ENCODE peak calls at places on chromosomes 1 and 21, in five cellular contexts. One of them, this sample, is unnamed. For H3K9me3, the result is how much of the 10 kb centered on the place peaks cover.

GRCh38 chr1:3084154-3084553 is 15.2 kb downstream of the PRDM16 start:
- DNase-seq in tibial artery: no peak
- DNase-seq in right cardiac atrium: no peak
- DNase-seq in tibial nerve: no peak
- DNase-seq in CD8-positive, alpha-beta memory T cell: no peak
- DNase-seq in this sample: no peak

GRCh38 chr1:41539999-41540398 is 55.5 kb upstream of the EDN2 start:
- DNase-seq in tibial artery: peak
- DNase-seq in right cardiac atrium: no peak
- DNase-seq in tibial nerve: no peak
- DNase-seq in CD8-positive, alpha-beta memory T cell: no peak
- DNase-seq in this sample: no peak

GRCh38 chr1:38919075-38919474 is 22.6 kb downstream of the RHBDL2 start:
- DNase-seq in tibial artery: no peak
- DNase-seq in right cardiac atrium: no peak
- DNase-seq in tibial nerve: no peak
- DNase-seq in CD8-positive, alpha-beta memory T cell: no peak
- DNase-seq in this sample: no peak

GRCh38 chr1:8540971-8541370 is 223.1 kb downstream of the SLC45A1 start:
- DNase-seq in tibial artery: no peak
- DNase-seq in right cardiac atrium: no peak
- DNase-seq in tibial nerve: no peak
- DNase-seq in CD8-positive, alpha-beta memory T cell: no peak
- DNase-seq in this sample: no peak

GRCh38 chr1:182404764-182405163 is 4.3 kb upstream of the TEDDM1 start:
- DNase-seq in tibial artery: no peak
- DNase-seq in right cardiac atrium: no peak
- DNase-seq in tibial nerve: no peak
- DNase-seq in CD8-positive, alpha-beta memory T cell: no peak
- DNase-seq in this sample: no peak

GRCh38 chr21:33644383-33645074 is 2.2 kb downstream of the ITSN1 start:
- DNase-seq in tibial artery: no peak
- DNase-seq in right cardiac atrium: peak
- DNase-seq in tibial nerve: peak
- DNase-seq in CD8-positive, alpha-beta memory T cell: no peak
- DNase-seq in this sample: no peak

GRCh38 chr1:214558002-214558770 is 6.8 kb upstream of the PTPN14 start:
- DNase-seq in tibial artery: no peak
- DNase-seq in right cardiac atrium: no peak
- DNase-seq in tibial nerve: no peak
- DNase-seq in CD8-positive, alpha-beta memory T cell: no peak
- DNase-seq in this sample: no peak

GRCh38 chr1:38014724-38015424 is 2.3 kb downstream of the UTP11 start:
- DNase-seq in tibial artery: no peak
- DNase-seq in right cardiac atrium: no peak
- DNase-seq in tibial nerve: no peak
- DNase-seq in CD8-positive, alpha-beta memory T cell: no peak
- DNase-seq in this sample: no peak

GRCh38 chr1:154352581-154353459 is 27.5 kb downstream of the ATP8B2 start:
- DNase-seq in tibial artery: peak
- DNase-seq in right cardiac atrium: peak
- DNase-seq in tibial nerve: peak
- DNase-seq in CD8-positive, alpha-beta memory T cell: peak
- DNase-seq in this sample: no peak

GRCh38 chr1:243233908-243234307 is 21.2 kb downstream of the CEP170 start:
- DNase-seq in tibial artery: no peak
- DNase-seq in right cardiac atrium: no peak
- DNase-seq in tibial nerve: no peak
- DNase-seq in CD8-positive, alpha-beta memory T cell: no peak
- DNase-seq in this sample: no peak

GRCh38 chr21:36419996-36420395 is 34.8 kb downstream of the CHAF1B start:
- DNase-seq in tibial artery: peak
- DNase-seq in right cardiac atrium: peak
- DNase-seq in tibial nerve: peak
- DNase-seq in CD8-positive, alpha-beta memory T cell: no peak
- DNase-seq in this sample: no peak

GRCh38 chr1:86832409-86832808 is 81.5 kb downstream of the SELENOF start:
- DNase-seq in tibial artery: no peak
- DNase-seq in right cardiac atrium: no peak
- DNase-seq in tibial nerve: no peak
- DNase-seq in CD8-positive, alpha-beta memory T cell: no peak
- DNase-seq in this sample: no peak

GRCh38 chr21:34536311-34536710 is 24.3 kb upstream of the KCNE1 start:
- DNase-seq in tibial artery: no peak
- DNase-seq in right cardiac atrium: no peak
- DNase-seq in tibial nerve: no peak
- DNase-seq in CD8-positive, alpha-beta memory T cell: no peak
- DNase-seq in this sample: no peak

GRCh38 chr1:38444311-38444710 is 397.7 kb upstream of the POU3F1 start:
- DNase-seq in tibial artery: no peak
- DNase-seq in right cardiac atrium: no peak
- DNase-seq in tibial nerve: no peak
- DNase-seq in CD8-positive, alpha-beta memory T cell: no peak
- DNase-seq in this sample: no peak

GRCh38 chr1:211411639-211412038 is 80.3 kb downstream of the RD3 start:
- DNase-seq in tibial artery: no peak
- DNase-seq in right cardiac atrium: no peak
- DNase-seq in tibial nerve: no peak
- DNase-seq in CD8-positive, alpha-beta memory T cell: no peak
- DNase-seq in this sample: no peak
- H3K9me3 ChIP-seq in tibial artery: under half
- H3K9me3 ChIP-seq in right cardiac atrium: under half
- H3K9me3 ChIP-seq in tibial nerve: under half
- H3K9me3 ChIP-seq in CD8-positive, alpha-beta memory T cell: under half
- H3K9me3 ChIP-seq in this sample: under half

GRCh38 chr1:81213279-81213678 is 587.5 kb upstream of the ADGRL2 start:
- DNase-seq in tibial artery: no peak
- DNase-seq in right cardiac atrium: no peak
- DNase-seq in tibial nerve: no peak
- DNase-seq in CD8-positive, alpha-beta memory T cell: no peak
- DNase-seq in this sample: no peak
- H3K9me3 ChIP-seq in tibial artery: under half
- H3K9me3 ChIP-seq in right cardiac atrium: under half
- H3K9me3 ChIP-seq in tibial nerve: under half
- H3K9me3 ChIP-seq in CD8-positive, alpha-beta memory T cell: under half
- H3K9me3 ChIP-seq in this sample: under half

GRCh38 chr1:246989901-246990300 is 18.0 kb downstream of the ZNF695 start:
- DNase-seq in tibial artery: no peak
- DNase-seq in right cardiac atrium: no peak
- DNase-seq in tibial nerve: no peak
- DNase-seq in CD8-positive, alpha-beta memory T cell: no peak
- DNase-seq in this sample: no peak

GRCh38 chr1:246987083-246987690 is 20.7 kb downstream of the ZNF695 start:
- DNase-seq in tibial artery: no peak
- DNase-seq in right cardiac atrium: no peak
- DNase-seq in tibial nerve: no peak
- DNase-seq in CD8-positive, alpha-beta memory T cell: no peak
- DNase-seq in this sample: no peak

GRCh38 chr1:246988316-246988715 is 19.5 kb downstream of the ZNF695 start:
- DNase-seq in tibial artery: no peak
- DNase-seq in right cardiac atrium: no peak
- DNase-seq in tibial nerve: no peak
- DNase-seq in CD8-positive, alpha-beta memory T cell: no peak
- DNase-seq in this sample: no peak
- H3K9me3 ChIP-seq in tibial artery: half or more
- H3K9me3 ChIP-seq in right cardiac atrium: under half
- H3K9me3 ChIP-seq in tibial nerve: under half
- H3K9me3 ChIP-seq in CD8-positive, alpha-beta memory T cell: under half
- H3K9me3 ChIP-seq in this sample: under half

GRCh38 chr1:83023212-83023611 is 975.7 kb downstream of the TTLL7 start:
- DNase-seq in tibial artery: no peak
- DNase-seq in right cardiac atrium: no peak
- DNase-seq in tibial nerve: no peak
- DNase-seq in CD8-positive, alpha-beta memory T cell: no peak
- DNase-seq in this sample: no peak
- H3K9me3 ChIP-seq in tibial artery: under half
- H3K9me3 ChIP-seq in right cardiac atrium: under half
- H3K9me3 ChIP-seq in tibial nerve: under half
- H3K9me3 ChIP-seq in CD8-positive, alpha-beta memory T cell: under half
- H3K9me3 ChIP-seq in this sample: under half

GRCh38 chr1:20051218-20051829 is 18.7 kb upstream of the PLA2G5 start:
- DNase-seq in tibial artery: no peak
- DNase-seq in right cardiac atrium: no peak
- DNase-seq in tibial nerve: no peak
- DNase-seq in CD8-positive, alpha-beta memory T cell: no peak
- DNase-seq in this sample: no peak

GRCh38 chr1:20047058-20047457 is 22.9 kb upstream of the PLA2G5 start:
- DNase-seq in tibial artery: no peak
- DNase-seq in right cardiac atrium: no peak
- DNase-seq in tibial nerve: no peak
- DNase-seq in CD8-positive, alpha-beta memory T cell: no peak
- DNase-seq in this sample: no peak

GRCh38 chr1:20052386-20052785 is 17.6 kb upstream of the PLA2G5 start:
- DNase-seq in tibial artery: no peak
- DNase-seq in right cardiac atrium: no peak
- DNase-seq in tibial nerve: no peak
- DNase-seq in CD8-positive, alpha-beta memory T cell: no peak
- DNase-seq in this sample: no peak

GRCh38 chr1:20048563-20048962 is 21.4 kb upstream of the PLA2G5 start:
- DNase-seq in tibial artery: no peak
- DNase-seq in right cardiac atrium: no peak
- DNase-seq in tibial nerve: no peak
- DNase-seq in CD8-positive, alpha-beta memory T cell: no peak
- DNase-seq in this sample: no peak
- H3K9me3 ChIP-seq in tibial artery: under half
- H3K9me3 ChIP-seq in right cardiac atrium: under half
- H3K9me3 ChIP-seq in tibial nerve: under half
- H3K9me3 ChIP-seq in CD8-positive, alpha-beta memory T cell: under half
- H3K9me3 ChIP-seq in this sample: under half

GRCh38 chr1:239185245-239185619 is 201.1 kb upstream of the CHRM3 start:
- DNase-seq in tibial artery: no peak
- DNase-seq in right cardiac atrium: no peak
- DNase-seq in tibial nerve: no peak
- DNase-seq in CD8-positive, alpha-beta memory T cell: no peak
- DNase-seq in this sample: no peak
- H3K9me3 ChIP-seq in tibial artery: under half
- H3K9me3 ChIP-seq in right cardiac atrium: under half
- H3K9me3 ChIP-seq in tibial nerve: under half
- H3K9me3 ChIP-seq in CD8-positive, alpha-beta memory T cell: under half
- H3K9me3 ChIP-seq in this sample: under half